ENCODE peak calls at places on chromosome 19, in six cellular contexts. F is GM23248; U is upper lobe of left lung; X is thoracic aorta; S is naive thymus-derived CD4-positive, alpha-beta T cell; J is upper lobe of right lung. K is an unnamed sample.

GRCh38 chr19:40416918-40417713 is 3.9 kb upstream of the PRX start:
- DNase-seq in X (no peak), S (no peak), F (peak; percentile 50), J (no peak), U (peak; percentile 62), K (no peak)

GRCh38 chr19:40229484-40229883 is 3.0 kb upstream of the CCNP start:
- DNase-seq in U (no peak), J (no peak), F (peak; percentile 80), X (no peak), S (no peak), K (no peak)

GRCh38 chr19:15136234-15136954 is 29.2 kb downstream of the SYDE1 start:
- DNase-seq in X (no peak), S (no peak), J (no peak), F (peak; percentile 28), U (no peak), K (no peak)

GRCh38 chr19:38683393-38684077 is 36.1 kb downstream of the ACTN4 start:
- DNase-seq in U (peak; percentile 95), X (no peak), F (peak; percentile 93), J (peak; percentile 91), S (no peak), K (peak; percentile 71)

GRCh38 chr19:42850981-42851717 is 28.4 kb downstream of the PSG1 start:
- DNase-seq in X (peak; percentile 25), S (no peak), J (no peak), F (peak; percentile 98), U (peak; percentile 23), K (no peak)

GRCh38 chr19:38693380-38694223 is 46.2 kb downstream of the ACTN4 start:
- DNase-seq in J (peak; percentile 60), S (no peak), U (peak; percentile 50), F (peak; percentile 79), X (no peak), K (peak; percentile 22)

GRCh38 chr19:10120538-10121198 is 969 bp upstream of the EIF3G start:
- DNase-seq in S (no peak), J (no peak), U (no peak), X (no peak), F (peak; percentile 96), K (no peak)

GRCh38 chr19:21482863-21483276 is 22.5 kb upstream of the ZNF429 start:
- DNase-seq in X (no peak), F (peak; percentile 33), J (peak; percentile 83), U (peak; percentile 44), S (peak; percentile 73), K (peak; percentile 68)

GRCh38 chr19:10074153-10074552 is 12.0 kb upstream of the SHFL start:
- DNase-seq in U (no peak), F (peak; percentile 53), X (no peak), J (no peak), S (peak; percentile 46), K (no peak)

GRCh38 chr19:6011794-6012193 is 33.9 kb upstream of the RANBP3 start:
- DNase-seq in U (no peak), S (no peak), J (no peak), X (no peak), F (peak; percentile 41), K (no peak)

GRCh38 chr19:35133826-35134225 is 1.0 kb downstream of the LGI4 start:
- DNase-seq in J (no peak), X (no peak), F (no peak), S (no peak), U (no peak), K (no peak)

GRCh38 chr19:5850743-5851293 is 431 bp downstream of the FUT3 start:
- DNase-seq in J (peak; percentile 87), X (no peak), S (no peak), U (peak; percentile 89), F (peak; percentile 53), K (no peak)

GRCh38 chr19:19457691-19458090 is 52.2 kb downstream of the GATAD2A start:
- DNase-seq in J (no peak), U (no peak), F (no peak), X (no peak), S (no peak), K (no peak)

GRCh38 chr19:5296021-5296420 is 44.6 kb downstream of the PTPRS start:
- DNase-seq in S (no peak), J (no peak), U (no peak), X (no peak), F (no peak), K (no peak)

GRCh38 chr19:4493929-4494690 is 22.0 kb downstream of the HDGFL2 start:
- DNase-seq in F (no peak), S (no peak), X (no peak), U (no peak), J (no peak), K (no peak)

GRCh38 chr19:39297931-39298634 is 1.9 kb downstream of the IFNL1 start:
- DNase-seq in U (peak; percentile 42), F (no peak), X (no peak), J (peak; percentile 69), S (no peak), K (peak; percentile 48)

GRCh38 chr19:18434411-18435184 is 3.3 kb downstream of the ISYNA1 start:
- DNase-seq in J (no peak), S (no peak), F (peak; percentile 20), X (no peak), U (no peak), K (no peak)

GRCh38 chr19:18436651-18437478 is 1.1 kb downstream of the ISYNA1 start:
- DNase-seq in S (peak; percentile 71), X (no peak), J (peak; percentile 81), F (peak; percentile 85), U (peak; percentile 79), K (peak; percentile 77)

GRCh38 chr19:18435185-18435841 is 2.6 kb downstream of the ISYNA1 start:
- DNase-seq in J (no peak), X (no peak), F (peak; percentile 18), U (no peak), S (no peak), K (no peak)

GRCh38 chr19:18437481-18438330 is at the start of gene ISYNA1:
- DNase-seq in U (no peak), F (peak; percentile 69), S (peak; percentile 37), J (peak; percentile 82), X (no peak), K (peak; percentile 41)

GRCh38 chr19:18435848-18436631 is 1.9 kb downstream of the ISYNA1 start:
- DNase-seq in J (no peak), X (no peak), S (no peak), U (no peak), F (peak; percentile 19), K (no peak)
- H3K4me1 ChIP-seq in J (peaks cover 25% of the 10 kb centered on the region), X (peaks cover 56% of the 10 kb centered on the region), S (peaks cover 4% of the 10 kb centered on the region), U (peaks cover 44% of the 10 kb centered on the region), F (no peaks in the 10 kb centered on the region), K (peaks cover 23% of the 10 kb centered on the region)

GRCh38 chr19:13906910-13907309 is 909 bp downstream of the CC2D1A start:
- DNase-seq in J (no peak), F (no peak), U (no peak), X (no peak), S (no peak), K (no peak)

GRCh38 chr19:13905634-13906524 is at the start of the genes BRME1 and CC2D1A:
- DNase-seq in F (peak; percentile 93), S (peak; percentile 90), X (peak; percentile 61), U (peak; percentile 96), J (peak; percentile 98), K (peak; percentile 87)

GRCh38 chr19:13906525-13906904 is 514 bp downstream of the CC2D1A start:
- DNase-seq in X (no peak), F (peak; percentile 38), S (no peak), U (peak; percentile 52), J (peak; percentile 81), K (no peak)

GRCh38 chr19:13908674-13909073 is 2.7 kb downstream of the CC2D1A start:
- DNase-seq in J (no peak), S (no peak), U (no peak), F (no peak), X (no peak), K (no peak)

GRCh38 chr19:13909430-13909829 is 3.4 kb downstream of the CC2D1A start:
- DNase-seq in J (no peak), F (no peak), U (no peak), S (no peak), X (no peak), K (no peak)
- H3K27me3 ChIP-seq in J (no peaks in the 10 kb centered on the region), F (no peaks in the 10 kb centered on the region), U (no peaks in the 10 kb centered on the region), S (no peaks in the 10 kb centered on the region), X (no peaks in the 10 kb centered on the region), K (no peaks in the 10 kb centered on the region)

DNA sequence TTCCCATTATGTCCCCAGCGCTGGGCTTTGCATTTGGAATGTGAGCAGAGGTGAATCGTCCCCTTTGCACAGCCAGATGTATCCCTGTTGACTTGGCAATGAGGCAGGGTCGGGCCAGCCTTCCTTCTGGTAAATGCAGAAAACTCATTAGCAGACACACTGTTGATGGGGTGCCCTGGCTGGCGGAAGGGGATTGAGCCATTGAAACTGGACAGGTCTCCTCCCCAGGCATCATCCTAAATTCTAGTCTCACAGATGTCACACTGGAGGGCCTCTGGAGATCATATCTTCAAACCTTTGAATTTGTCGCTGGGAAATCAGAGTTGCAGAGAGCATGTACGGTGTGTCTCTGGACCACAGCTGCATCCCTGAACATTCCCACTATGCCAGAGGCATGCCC is 219.5 kb upstream of the TSHZ3 start:
- DNase-seq in F (no peak), S (no peak), X (no peak), J (no peak), U (no peak), K (no peak)
- H3K27ac ChIP-seq in F (no peak overlapping the region), S (no peak overlapping the region), X (no peak overlapping the region), J (no peak overlapping the region), U (no peak overlapping the region), K (no peak overlapping the region)

DNA sequence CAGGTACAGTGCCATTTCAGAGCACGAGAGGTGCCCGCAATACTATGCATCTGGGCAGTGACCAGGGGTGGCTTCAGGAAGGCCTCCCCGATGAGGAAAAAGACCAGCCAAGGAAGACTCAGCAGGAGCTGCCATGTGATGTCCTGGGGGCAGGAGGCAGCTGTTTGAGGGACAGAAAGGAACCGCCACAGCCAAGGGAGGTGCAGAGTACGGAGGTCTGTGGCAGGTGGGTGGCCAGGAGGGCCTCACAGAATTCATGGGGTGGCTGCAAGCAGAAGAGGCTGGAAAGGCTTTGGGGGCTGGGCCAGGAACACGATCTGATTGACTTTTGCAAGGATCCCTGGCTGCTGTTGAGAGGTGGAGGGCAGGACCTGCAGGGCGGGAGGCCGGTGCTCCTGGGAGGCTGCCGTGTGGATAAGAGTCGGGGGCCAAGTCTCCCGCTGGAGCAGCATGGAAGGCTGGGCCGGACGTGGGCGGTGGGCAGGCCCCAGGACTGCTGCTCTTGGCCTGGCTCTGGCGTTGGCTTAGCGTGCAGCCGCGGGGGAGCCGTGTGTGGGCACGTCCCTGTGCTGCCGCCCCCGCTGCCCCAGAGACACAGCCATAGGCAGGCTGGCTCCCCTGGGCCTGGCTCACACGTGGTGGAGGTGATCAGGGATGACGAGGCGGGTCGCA is 29.1 kb downstream of the CEBPA start:
- DNase-seq in X (no peak), F (no peak), U (no peak), S (no peak), J (no peak), K (no peak)
- H3K4me1 ChIP-seq in X (peaks cover 9% of the 10 kb centered on the region), F (peaks cover 11% of the 10 kb centered on the region), U (peaks cover 32% of the 10 kb centered on the region), S (no peaks in the 10 kb centered on the region), J (peaks cover 21% of the 10 kb centered on the region), K (no peaks in the 10 kb centered on the region)

K was measured in CD8-positive, alpha-beta T cell.